ENCODE peak calls at places on chromosomes 6 and 20, in eight cellular contexts. B is natural killer cell; C is AG04450; X is Calu3; U is stimulated activated CD8-positive, alpha-beta memory T cell treated with anti-CD3 and anti-CD28 coated beads, Interleukin-2, amount 100 ng/mL, for 48 hours; A is activated CD4-positive, alpha-beta memory T cell treated with anti-CD3 and anti-CD28 coated beads, Interleukin-2, amount 10 ng/mL, durations not matched to agents 7 days and 5 days; M is NCI-H1694 treated with DMSO at 0.1 percent for 48 hours; I is fibroblast of the conjunctiva. F is an unnamed sample.

GRCh38 chr6:7901056-7901455 is 9.5 kb downstream of the TXNDC5 start:
- DNase-seq in I (no peak), M (no peak), U (no peak), C (no peak), X (no peak), A (no peak), B (no peak), F (no peak)

GRCh38 chr6:89291256-89291819 is 23.8 kb downstream of the GABRR2 start:
- DNase-seq in I (no peak), A (peak; percentile 11), C (no peak), B (no peak), M (no peak), X (no peak), U (no peak), F (no peak)

GRCh38 chr6:160733045-160733646 is 31.1 kb downstream of the PLG start:
- DNase-seq in X (peak; percentile 63), C (no peak), I (peak; percentile 20), M (no peak), U (no peak), A (peak; percentile 36), B (no peak), F (peak; percentile 16)

GRCh38 chr6:54291146-54291545 is 17.1 kb upstream of the TINAG start:
- DNase-seq in U (no peak), B (no peak), I (no peak), C (no peak), M (no peak), X (no peak), A (no peak), F (no peak)

GRCh38 chr6:158538741-158539140 is 21.1 kb upstream of the TMEM181 start:
- DNase-seq in C (no peak), U (no peak), B (no peak), X (no peak), M (no peak), I (no peak), A (no peak), F (no peak)

GRCh38 chr20:35603695-35604443 is 11.8 kb upstream of the SPAG4 start:
- DNase-seq in M (no peak), I (no peak), A (no peak), C (no peak), U (no peak), B (no peak), X (no peak), F (no peak)

GRCh38 chr20:37243937-37244571 is 17.6 kb downstream of the GHRH start:
- DNase-seq in B (no peak), A (no peak), I (no peak), U (no peak), M (peak; percentile 28), C (no peak), X (no peak), F (no peak)

GRCh38 chr6:111713811-111714210 is 108.1 kb upstream of the TRAF3IP2 start:
- DNase-seq in C (no peak), M (no peak), I (no peak), U (no peak), B (no peak), X (no peak), A (no peak), F (no peak)

GRCh38 chr6:141490982-141491381 is 641.7 kb upstream of the GJE1 start:
- DNase-seq in A (no peak), M (no peak), B (no peak), I (no peak), U (no peak), X (no peak), C (no peak), F (no peak)

F was measured in cerebellum.